ENCODE peak calls at places on chromosomes 7 and 10, in ten cellular contexts. One of them, this sample, is unnamed.

GRCh38 chr10:121900443-121901174 is 27.2 kb downstream of the ATE1 start:
- DNase-seq in H9: no peak
- DNase-seq in stimulated activated CD4-positive, alpha-beta T cell treated with anti-CD3 and anti-CD28 coated beads, Interleukin-2, amount 100 ng/mL, for 48 hours: no peak
- DNase-seq in mucosa of gallbladder: peak; percentile 22
- DNase-seq in endothelial cell: peak; percentile 34
- DNase-seq in ELF-1: peak; percentile 13
- DNase-seq in RCC 7860: peak; percentile 43
- DNase-seq in HT1080: peak; percentile 65
- DNase-seq in GM13977: peak; percentile 64
- DNase-seq in lower leg skin: no peak
- DNase-seq in this sample: peak; percentile 65

GRCh38 chr10:10891437-10891836 is 126.2 kb upstream of the CELF2 start:
- DNase-seq in lower leg skin: no peak
- DNase-seq in endothelial cell: no peak
- DNase-seq in ELF-1: peak; percentile 36
- DNase-seq in mucosa of gallbladder: no peak
- DNase-seq in RCC 7860: no peak
- DNase-seq in stimulated activated CD4-positive, alpha-beta T cell treated with anti-CD3 and anti-CD28 coated beads, Interleukin-2, amount 100 ng/mL, for 48 hours: no peak
- DNase-seq in GM13977: no peak
- DNase-seq in H9: no peak
- DNase-seq in HT1080: peak; percentile 4
- DNase-seq in this sample: no peak

GRCh38 chr10:22649390-22649841 is 65.0 kb downstream of the PIP4K2A start:
- DNase-seq in stimulated activated CD4-positive, alpha-beta T cell treated with anti-CD3 and anti-CD28 coated beads, Interleukin-2, amount 100 ng/mL, for 48 hours: no peak
- DNase-seq in H9: no peak
- DNase-seq in HT1080: no peak
- DNase-seq in GM13977: no peak
- DNase-seq in lower leg skin: no peak
- DNase-seq in RCC 7860: peak; percentile 83
- DNase-seq in endothelial cell: no peak
- DNase-seq in mucosa of gallbladder: no peak
- DNase-seq in ELF-1: no peak
- DNase-seq in this sample: no peak

GRCh38 chr7:73828107-73828803 is 2.5 kb upstream of the CLDN4 start:
- DNase-seq in lower leg skin: no peak
- DNase-seq in HT1080: peak; percentile 81
- DNase-seq in stimulated activated CD4-positive, alpha-beta T cell treated with anti-CD3 and anti-CD28 coated beads, Interleukin-2, amount 100 ng/mL, for 48 hours: no peak
- DNase-seq in RCC 7860: peak; percentile 97
- DNase-seq in GM13977: no peak
- DNase-seq in ELF-1: peak; percentile 74
- DNase-seq in mucosa of gallbladder: peak; percentile 81
- DNase-seq in H9: no peak
- DNase-seq in endothelial cell: no peak
- DNase-seq in this sample: peak; percentile 95

GRCh38 chr7:73799282-73800141 is 29.4 kb upstream of the CLDN3 start:
- DNase-seq in lower leg skin: no peak
- DNase-seq in GM13977: no peak
- DNase-seq in ELF-1: peak; percentile 22
- DNase-seq in HT1080: peak; percentile 55
- DNase-seq in endothelial cell: no peak
- DNase-seq in stimulated activated CD4-positive, alpha-beta T cell treated with anti-CD3 and anti-CD28 coated beads, Interleukin-2, amount 100 ng/mL, for 48 hours: no peak
- DNase-seq in mucosa of gallbladder: no peak
- DNase-seq in RCC 7860: no peak
- DNase-seq in H9: peak; percentile 16
- DNase-seq in this sample: no peak

GRCh38 chr10:78318305-78318704 is 284.6 kb downstream of the RPS24 start:
- DNase-seq in ELF-1: no peak
- DNase-seq in lower leg skin: no peak
- DNase-seq in stimulated activated CD4-positive, alpha-beta T cell treated with anti-CD3 and anti-CD28 coated beads, Interleukin-2, amount 100 ng/mL, for 48 hours: no peak
- DNase-seq in H9: no peak
- DNase-seq in RCC 7860: no peak
- DNase-seq in HT1080: no peak
- DNase-seq in mucosa of gallbladder: peak; percentile 4
- DNase-seq in GM13977: no peak
- DNase-seq in endothelial cell: no peak
- DNase-seq in this sample: no peak

GRCh38 chr7:17422966-17423365 is 124.5 kb downstream of the AHR start:
- DNase-seq in H9: no peak
- DNase-seq in GM13977: no peak
- DNase-seq in stimulated activated CD4-positive, alpha-beta T cell treated with anti-CD3 and anti-CD28 coated beads, Interleukin-2, amount 100 ng/mL, for 48 hours: no peak
- DNase-seq in HT1080: peak; percentile 3
- DNase-seq in lower leg skin: no peak
- DNase-seq in RCC 7860: no peak
- DNase-seq in ELF-1: no peak
- DNase-seq in endothelial cell: no peak
- DNase-seq in mucosa of gallbladder: no peak
- DNase-seq in this sample: peak; percentile 76

GRCh38 chr7:96219382-96220130 is 102.3 kb downstream of the SLC25A13 start:
- DNase-seq in ELF-1: no peak
- DNase-seq in H9: no peak
- DNase-seq in HT1080: peak; percentile 67
- DNase-seq in stimulated activated CD4-positive, alpha-beta T cell treated with anti-CD3 and anti-CD28 coated beads, Interleukin-2, amount 100 ng/mL, for 48 hours: no peak
- DNase-seq in endothelial cell: no peak
- DNase-seq in lower leg skin: peak; percentile 47
- DNase-seq in RCC 7860: peak; percentile 81
- DNase-seq in mucosa of gallbladder: no peak
- DNase-seq in GM13977: no peak
- DNase-seq in this sample: no peak

GRCh38 chr7:84092207-84092606 is 102.4 kb downstream of the SEMA3A start:
- DNase-seq in mucosa of gallbladder: no peak
- DNase-seq in HT1080: peak; percentile 24
- DNase-seq in RCC 7860: no peak
- DNase-seq in H9: no peak
- DNase-seq in stimulated activated CD4-positive, alpha-beta T cell treated with anti-CD3 and anti-CD28 coated beads, Interleukin-2, amount 100 ng/mL, for 48 hours: no peak
- DNase-seq in ELF-1: no peak
- DNase-seq in lower leg skin: no peak
- DNase-seq in GM13977: no peak
- DNase-seq in endothelial cell: no peak
- DNase-seq in this sample: peak; percentile 32

GRCh38 chr7:140544278-140544896 is 65.1 kb upstream of the MKRN1 start:
- DNase-seq in H9: no peak
- DNase-seq in endothelial cell: no peak
- DNase-seq in RCC 7860: no peak
- DNase-seq in lower leg skin: no peak
- DNase-seq in HT1080: no peak
- DNase-seq in stimulated activated CD4-positive, alpha-beta T cell treated with anti-CD3 and anti-CD28 coated beads, Interleukin-2, amount 100 ng/mL, for 48 hours: no peak
- DNase-seq in mucosa of gallbladder: peak; percentile 60
- DNase-seq in GM13977: no peak
- DNase-seq in ELF-1: no peak
- DNase-seq in this sample: no peak

GRCh38 chr10:43254881-43255643 is 11.8 kb downstream of the RASGEF1A start:
- DNase-seq in endothelial cell: no peak
- DNase-seq in mucosa of gallbladder: no peak
- DNase-seq in GM13977: no peak
- DNase-seq in stimulated activated CD4-positive, alpha-beta T cell treated with anti-CD3 and anti-CD28 coated beads, Interleukin-2, amount 100 ng/mL, for 48 hours: no peak
- DNase-seq in lower leg skin: peak; percentile 9
- DNase-seq in H9: no peak
- DNase-seq in RCC 7860: no peak
- DNase-seq in ELF-1: no peak
- DNase-seq in HT1080: no peak
- DNase-seq in this sample: no peak

GRCh38 chr10:124022066-124022465 is 71.3 kb downstream of the CHST15 start:
- DNase-seq in endothelial cell: no peak
- DNase-seq in HT1080: no peak
- DNase-seq in lower leg skin: no peak
- DNase-seq in GM13977: no peak
- DNase-seq in ELF-1: no peak
- DNase-seq in H9: no peak
- DNase-seq in stimulated activated CD4-positive, alpha-beta T cell treated with anti-CD3 and anti-CD28 coated beads, Interleukin-2, amount 100 ng/mL, for 48 hours: no peak
- DNase-seq in RCC 7860: no peak
- DNase-seq in mucosa of gallbladder: no peak
- DNase-seq in this sample: no peak

GRCh38 chr7:157150825-157151412 is 12.2 kb downstream of the UBE3C start:
- DNase-seq in H9: peak; percentile 53
- DNase-seq in endothelial cell: peak; percentile 26
- DNase-seq in GM13977: no peak
- DNase-seq in mucosa of gallbladder: no peak
- DNase-seq in RCC 7860: no peak
- DNase-seq in ELF-1: peak; percentile 61
- DNase-seq in lower leg skin: no peak
- DNase-seq in stimulated activated CD4-positive, alpha-beta T cell treated with anti-CD3 and anti-CD28 coated beads, Interleukin-2, amount 100 ng/mL, for 48 hours: no peak
- DNase-seq in HT1080: no peak
- DNase-seq in this sample: no peak

GRCh38 chr10:128062331-128062730 is 63.9 kb downstream of the MKI67 start:
- DNase-seq in mucosa of gallbladder: no peak
- DNase-seq in ELF-1: peak; percentile 73
- DNase-seq in H9: no peak
- DNase-seq in RCC 7860: no peak
- DNase-seq in lower leg skin: no peak
- DNase-seq in GM13977: no peak
- DNase-seq in HT1080: no peak
- DNase-seq in stimulated activated CD4-positive, alpha-beta T cell treated with anti-CD3 and anti-CD28 coated beads, Interleukin-2, amount 100 ng/mL, for 48 hours: no peak
- DNase-seq in endothelial cell: peak; percentile 60
- DNase-seq in this sample: no peak

GRCh38 chr7:35253182-35253679 is 669 bp downstream of the TBX20 start:
- DNase-seq in RCC 7860: no peak
- DNase-seq in stimulated activated CD4-positive, alpha-beta T cell treated with anti-CD3 and anti-CD28 coated beads, Interleukin-2, amount 100 ng/mL, for 48 hours: no peak
- DNase-seq in lower leg skin: no peak
- DNase-seq in HT1080: no peak
- DNase-seq in ELF-1: peak; percentile 56
- DNase-seq in GM13977: no peak
- DNase-seq in mucosa of gallbladder: no peak
- DNase-seq in endothelial cell: no peak
- DNase-seq in H9: peak; percentile 42
- DNase-seq in this sample: no peak

GRCh38 chr7:30117886-30118285 is 16.9 kb upstream of the MTURN start:
- DNase-seq in HT1080: no peak
- DNase-seq in stimulated activated CD4-positive, alpha-beta T cell treated with anti-CD3 and anti-CD28 coated beads, Interleukin-2, amount 100 ng/mL, for 48 hours: no peak
- DNase-seq in mucosa of gallbladder: no peak
- DNase-seq in GM13977: no peak
- DNase-seq in ELF-1: no peak
- DNase-seq in endothelial cell: no peak
- DNase-seq in RCC 7860: no peak
- DNase-seq in lower leg skin: no peak
- DNase-seq in H9: no peak
- DNase-seq in this sample: no peak

GRCh38 chr7:144470052-144470451 is 66.6 kb upstream of the NOBOX start:
- DNase-seq in mucosa of gallbladder: no peak
- DNase-seq in ELF-1: no peak
- DNase-seq in H9: no peak
- DNase-seq in GM13977: no peak
- DNase-seq in HT1080: no peak
- DNase-seq in lower leg skin: no peak
- DNase-seq in RCC 7860: peak; percentile 17
- DNase-seq in endothelial cell: no peak
- DNase-seq in stimulated activated CD4-positive, alpha-beta T cell treated with anti-CD3 and anti-CD28 coated beads, Interleukin-2, amount 100 ng/mL, for 48 hours: no peak
- DNase-seq in this sample: no peak

GRCh38 chr10:51699475-51700227 is at the start of gene CSTF2T:
- DNase-seq in RCC 7860: peak; percentile 82
- DNase-seq in GM13977: peak; percentile 39
- DNase-seq in mucosa of gallbladder: peak; percentile 92
- DNase-seq in ELF-1: peak; percentile 92
- DNase-seq in stimulated activated CD4-positive, alpha-beta T cell treated with anti-CD3 and anti-CD28 coated beads, Interleukin-2, amount 100 ng/mL, for 48 hours: peak; percentile 85
- DNase-seq in lower leg skin: peak; percentile 88
- DNase-seq in H9: peak; percentile 85
- DNase-seq in HT1080: peak; percentile 83
- DNase-seq in endothelial cell: peak; percentile 84
- DNase-seq in this sample: peak; percentile 92

GRCh38 chr7:139560678-139561077 is 37.2 kb downstream of the CLEC2L start:
- DNase-seq in endothelial cell: no peak
- DNase-seq in stimulated activated CD4-positive, alpha-beta T cell treated with anti-CD3 and anti-CD28 coated beads, Interleukin-2, amount 100 ng/mL, for 48 hours: no peak
- DNase-seq in GM13977: no peak
- DNase-seq in mucosa of gallbladder: no peak
- DNase-seq in H9: no peak
- DNase-seq in lower leg skin: no peak
- DNase-seq in ELF-1: no peak
- DNase-seq in RCC 7860: no peak
- DNase-seq in HT1080: no peak
- DNase-seq in this sample: no peak

GRCh38 chr7:46738713-46739220 is 817.7 kb upstream of the IGFBP3 start:
- DNase-seq in GM13977: no peak
- DNase-seq in endothelial cell: no peak
- DNase-seq in RCC 7860: no peak
- DNase-seq in mucosa of gallbladder: no peak
- DNase-seq in lower leg skin: no peak
- DNase-seq in ELF-1: no peak
- DNase-seq in H9: no peak
- DNase-seq in stimulated activated CD4-positive, alpha-beta T cell treated with anti-CD3 and anti-CD28 coated beads, Interleukin-2, amount 100 ng/mL, for 48 hours: no peak
- DNase-seq in HT1080: no peak
- DNase-seq in this sample: no peak

GRCh38 chr7:116582806-116583444 is 58.1 kb downstream of the CAV1 start:
- DNase-seq in stimulated activated CD4-positive, alpha-beta T cell treated with anti-CD3 and anti-CD28 coated beads, Interleukin-2, amount 100 ng/mL, for 48 hours: no peak
- DNase-seq in HT1080: no peak
- DNase-seq in ELF-1: peak; percentile 65
- DNase-seq in endothelial cell: no peak
- DNase-seq in GM13977: no peak
- DNase-seq in H9: no peak
- DNase-seq in mucosa of gallbladder: no peak
- DNase-seq in lower leg skin: no peak
- DNase-seq in RCC 7860: no peak
- DNase-seq in this sample: no peak

GRCh38 chr7:107982918-107983389 is 20.0 kb downstream of the LAMB1 start:
- DNase-seq in H9: no peak
- DNase-seq in mucosa of gallbladder: no peak
- DNase-seq in endothelial cell: no peak
- DNase-seq in ELF-1: no peak
- DNase-seq in lower leg skin: no peak
- DNase-seq in GM13977: no peak
- DNase-seq in RCC 7860: no peak
- DNase-seq in stimulated activated CD4-positive, alpha-beta T cell treated with anti-CD3 and anti-CD28 coated beads, Interleukin-2, amount 100 ng/mL, for 48 hours: no peak
- DNase-seq in HT1080: no peak
- DNase-seq in this sample: no peak

GRCh38 chr7:69934475-69934903 is 336.2 kb downstream of the AUTS2 start:
- DNase-seq in HT1080: no peak
- DNase-seq in stimulated activated CD4-positive, alpha-beta T cell treated with anti-CD3 and anti-CD28 coated beads, Interleukin-2, amount 100 ng/mL, for 48 hours: no peak
- DNase-seq in H9: no peak
- DNase-seq in lower leg skin: no peak
- DNase-seq in RCC 7860: no peak
- DNase-seq in ELF-1: no peak
- DNase-seq in mucosa of gallbladder: no peak
- DNase-seq in endothelial cell: no peak
- DNase-seq in GM13977: no peak
- DNase-seq in this sample: no peak

GRCh38 chr7:620052-620451 is 100.4 kb upstream of the PDGFA start:
- DNase-seq in H9: no peak
- DNase-seq in HT1080: peak; percentile 83
- DNase-seq in mucosa of gallbladder: no peak
- DNase-seq in GM13977: no peak
- DNase-seq in ELF-1: no peak
- DNase-seq in endothelial cell: no peak
- DNase-seq in RCC 7860: peak; percentile 39
- DNase-seq in stimulated activated CD4-positive, alpha-beta T cell treated with anti-CD3 and anti-CD28 coated beads, Interleukin-2, amount 100 ng/mL, for 48 hours: no peak
- DNase-seq in lower leg skin: no peak
- DNase-seq in this sample: peak; percentile 89

GRCh38 chr10:71621263-71621751 is 98.3 kb downstream of the C10orf105 start:
- DNase-seq in H9: peak; percentile 62
- DNase-seq in HT1080: no peak
- DNase-seq in mucosa of gallbladder: no peak
- DNase-seq in GM13977: no peak
- DNase-seq in ELF-1: peak; percentile 82
- DNase-seq in RCC 7860: no peak
- DNase-seq in endothelial cell: no peak
- DNase-seq in stimulated activated CD4-positive, alpha-beta T cell treated with anti-CD3 and anti-CD28 coated beads, Interleukin-2, amount 100 ng/mL, for 48 hours: no peak
- DNase-seq in lower leg skin: peak; percentile 69
- DNase-seq in this sample: no peak

GRCh38 chr7:156943091-156944041 is 6.1 kb upstream of the NOM1 start:
- DNase-seq in endothelial cell: no peak
- DNase-seq in HT1080: no peak
- DNase-seq in GM13977: no peak
- DNase-seq in H9: peak; percentile 50
- DNase-seq in ELF-1: peak; percentile 69
- DNase-seq in lower leg skin: no peak
- DNase-seq in mucosa of gallbladder: no peak
- DNase-seq in stimulated activated CD4-positive, alpha-beta T cell treated with anti-CD3 and anti-CD28 coated beads, Interleukin-2, amount 100 ng/mL, for 48 hours: no peak
- DNase-seq in RCC 7860: no peak
- DNase-seq in this sample: no peak

GRCh38 chr7:158345731-158346130 is 241.9 kb downstream of the PTPRN2 start:
- DNase-seq in RCC 7860: no peak
- DNase-seq in mucosa of gallbladder: no peak
- DNase-seq in lower leg skin: no peak
- DNase-seq in HT1080: no peak
- DNase-seq in stimulated activated CD4-positive, alpha-beta T cell treated with anti-CD3 and anti-CD28 coated beads, Interleukin-2, amount 100 ng/mL, for 48 hours: no peak
- DNase-seq in H9: no peak
- DNase-seq in ELF-1: no peak
- DNase-seq in endothelial cell: no peak
- DNase-seq in GM13977: no peak
- DNase-seq in this sample: no peak

GRCh38 chr7:131383417-131383816 is 55.7 kb downstream of the MKLN1 start:
- DNase-seq in endothelial cell: no peak
- DNase-seq in lower leg skin: no peak
- DNase-seq in stimulated activated CD4-positive, alpha-beta T cell treated with anti-CD3 and anti-CD28 coated beads, Interleukin-2, amount 100 ng/mL, for 48 hours: no peak
- DNase-seq in HT1080: peak; percentile 1
- DNase-seq in H9: no peak
- DNase-seq in ELF-1: no peak
- DNase-seq in mucosa of gallbladder: no peak
- DNase-seq in RCC 7860: no peak
- DNase-seq in GM13977: no peak
- DNase-seq in this sample: peak; percentile 15

This sample was measured in H4.